ENCODE peak calls at places on chromosomes 4 and X, in four cellular contexts. One of them, this sample, is unnamed.

GRCh38 chr4:41438564-41438963 is 99.4 kb upstream of the LIMCH1 start:
- DNase-seq in fibroblast of lung: no peak
- DNase-seq in AG04450: no peak
- DNase-seq in foreskin fibroblast: peak; percentile 61
- DNase-seq in this sample: no peak

GRCh38 chr4:174494731-174495130 is 27.6 kb downstream of the HPGD start:
- DNase-seq in fibroblast of lung: no peak
- DNase-seq in AG04450: no peak
- DNase-seq in foreskin fibroblast: no peak
- DNase-seq in this sample: no peak

GRCh38 chrX:97070346-97070745 is 186.6 kb downstream of the RPA4 start:
- DNase-seq in fibroblast of lung: peak; percentile 36
- DNase-seq in AG04450: no peak
- DNase-seq in foreskin fibroblast: peak; percentile 1
- DNase-seq in this sample: no peak

GRCh38 chr4:15043226-15043625 is 40.9 kb downstream of the CPEB2 start:
- DNase-seq in fibroblast of lung: no peak
- DNase-seq in AG04450: no peak
- DNase-seq in foreskin fibroblast: no peak
- DNase-seq in this sample: no peak

GRCh38 chrX:107449490-107450175 is at the start of gene FRMPD3:
- DNase-seq in fibroblast of lung: no peak
- DNase-seq in AG04450: no peak
- DNase-seq in foreskin fibroblast: peak; percentile 30
- DNase-seq in this sample: no peak

GRCh38 chr4:53141308-53141707 is 224.6 kb downstream of the SCFD2 start:
- DNase-seq in fibroblast of lung: no peak
- DNase-seq in AG04450: no peak
- DNase-seq in foreskin fibroblast: peak; percentile 45
- DNase-seq in this sample: no peak

GRCh38 chr4:88335092-88335665 is 43.5 kb upstream of the HERC6 start:
- DNase-seq in fibroblast of lung: peak; percentile 11
- DNase-seq in AG04450: no peak
- DNase-seq in foreskin fibroblast: peak; percentile 91
- DNase-seq in this sample: peak; percentile 82

GRCh38 chrX:20116087-20116574 is 576 bp downstream of the MAP7D2 start:
- DNase-seq in fibroblast of lung: no peak
- DNase-seq in AG04450: no peak
- DNase-seq in foreskin fibroblast: no peak
- DNase-seq in this sample: no peak

GRCh38 chr4:139450586-139450985 is 3.3 kb upstream of the RAB33B start:
- DNase-seq in fibroblast of lung: no peak
- DNase-seq in AG04450: no peak
- DNase-seq in foreskin fibroblast: peak; percentile 52
- DNase-seq in this sample: no peak

GRCh38 chrX:129655547-129656248 is 942 bp upstream of the APLN start:
- DNase-seq in fibroblast of lung: no peak
- DNase-seq in AG04450: no peak
- DNase-seq in foreskin fibroblast: peak; percentile 25
- DNase-seq in this sample: no peak

GRCh38 chrX:129653181-129653984 is 1.4 kb downstream of the APLN start:
- DNase-seq in fibroblast of lung: no peak
- DNase-seq in AG04450: no peak
- DNase-seq in foreskin fibroblast: no peak
- DNase-seq in this sample: no peak

GRCh38 chrX:129654652-129655546 is at the start of gene APLN:
- DNase-seq in fibroblast of lung: peak; percentile 46
- DNase-seq in AG04450: no peak
- DNase-seq in foreskin fibroblast: peak; percentile 58
- DNase-seq in this sample: peak; percentile 14

GRCh38 chrX:129652565-129653169 is 2.1 kb downstream of the APLN start:
- DNase-seq in fibroblast of lung: no peak
- DNase-seq in AG04450: no peak
- DNase-seq in foreskin fibroblast: no peak
- DNase-seq in this sample: no peak

GRCh38 chrX:129653985-129654651 is 638 bp downstream of the APLN start:
- DNase-seq in fibroblast of lung: peak; percentile 29
- DNase-seq in AG04450: no peak
- DNase-seq in foreskin fibroblast: no peak
- DNase-seq in this sample: no peak
- H3K4me3 ChIP-seq in fibroblast of lung: peak overlapping the region; percentile 32
- H3K4me3 ChIP-seq in AG04450: peak overlapping the region; percentile 50
- H3K4me3 ChIP-seq in foreskin fibroblast: peak overlapping the region; percentile 45
- H3K4me3 ChIP-seq in this sample: peak overlapping the region; percentile 47

GRCh38 chr4:24044610-24045589 is 155.1 kb upstream of the PPARGC1A start:
- DNase-seq in fibroblast of lung: peak; percentile 13
- DNase-seq in AG04450: no peak
- DNase-seq in foreskin fibroblast: no peak
- DNase-seq in this sample: no peak
- TF ChIP-seq CTCF in fibroblast of lung: no peak
- TF ChIP-seq CTCF in AG04450: no peak
- TF ChIP-seq CTCF in foreskin fibroblast: no peak
- TF ChIP-seq CTCF in this sample: no peak

GRCh38 chr4:6269400-6269650 is 325 bp upstream of the WFS1 start:
- DNase-seq in fibroblast of lung: no peak
- DNase-seq in AG04450: no peak
- DNase-seq in foreskin fibroblast: no peak
- DNase-seq in this sample: no peak
- H3K4me3 ChIP-seq in fibroblast of lung: peak overlapping the region; percentile 26
- H3K4me3 ChIP-seq in AG04450: peak overlapping the region; percentile 52
- H3K4me3 ChIP-seq in foreskin fibroblast: peak overlapping the region; percentile 52
- H3K4me3 ChIP-seq in this sample: peak overlapping the region; percentile 31

DNA sequence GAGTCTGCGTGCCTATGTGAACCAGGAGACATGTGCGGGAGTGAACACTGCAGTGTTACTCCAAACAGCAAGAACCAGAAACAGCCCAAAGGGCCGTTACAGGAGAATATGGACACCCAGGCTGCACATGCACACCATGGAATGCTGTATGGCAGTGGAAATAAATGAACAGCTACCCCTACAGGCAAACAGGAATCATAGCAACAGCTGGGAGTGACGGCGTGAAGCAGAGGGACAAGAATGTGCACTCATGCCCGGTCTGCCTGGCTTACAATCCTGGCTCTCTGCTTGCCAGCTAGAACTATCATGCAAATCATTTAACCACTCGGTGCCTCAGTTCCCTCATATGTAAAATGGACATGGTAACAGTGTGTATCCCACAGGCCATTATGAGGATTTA is 16.6 kb downstream of the GPKOW start:
- DNase-seq in fibroblast of lung: peak; percentile 42
- DNase-seq in AG04450: peak; percentile 16
- DNase-seq in foreskin fibroblast: peak; percentile 67
- DNase-seq in this sample: peak; percentile 34
- TF ChIP-seq CTCF in fibroblast of lung: peak; percentile 30
- TF ChIP-seq CTCF in AG04450: peak; percentile 57
- TF ChIP-seq CTCF in foreskin fibroblast: peak; percentile 43
- TF ChIP-seq CTCF in this sample: peak; percentile 48

GRCh38 chr4:104589264-104589868 is 94.7 kb upstream of the CXXC4 start:
- DNase-seq in fibroblast of lung: no peak
- DNase-seq in AG04450: no peak
- DNase-seq in foreskin fibroblast: no peak
- DNase-seq in this sample: peak; percentile 9

GRCh38 chr4:104591505-104591904 is 96.8 kb upstream of the CXXC4 start:
- DNase-seq in fibroblast of lung: no peak
- DNase-seq in AG04450: no peak
- DNase-seq in foreskin fibroblast: no peak
- DNase-seq in this sample: peak; percentile 32

GRCh38 chr4:104596189-104596588 is 101.5 kb upstream of the CXXC4 start:
- DNase-seq in fibroblast of lung: no peak
- DNase-seq in AG04450: no peak
- DNase-seq in foreskin fibroblast: no peak
- DNase-seq in this sample: no peak

DNA sequence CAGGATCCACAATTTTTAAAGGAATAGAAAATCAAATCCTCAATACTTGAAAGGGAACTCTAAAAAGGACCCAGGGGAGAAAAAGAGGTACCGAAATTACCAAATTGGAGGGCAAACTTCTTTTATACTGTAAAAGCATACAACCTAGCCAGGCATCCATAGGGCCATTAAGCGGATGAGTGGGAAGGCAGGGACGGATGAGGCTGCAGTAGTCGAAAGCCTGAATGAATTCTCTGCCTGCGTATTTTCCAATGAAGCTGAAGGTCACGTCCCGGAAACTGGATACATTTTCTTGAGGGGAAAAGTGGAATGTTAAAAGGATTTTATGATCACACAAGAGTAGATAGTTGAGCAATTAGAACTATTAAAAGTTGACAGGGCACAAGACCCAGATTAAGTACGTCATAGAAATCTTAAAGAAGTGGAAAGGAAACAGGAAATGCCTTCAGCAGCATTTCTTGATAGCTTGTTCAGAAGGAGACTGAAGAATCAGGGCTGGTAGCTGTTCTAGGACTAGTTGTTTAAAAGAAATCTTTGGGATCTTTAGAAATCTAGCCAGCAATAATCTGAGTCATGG is 98.3 kb upstream of the CXXC4 start:
- DNase-seq in fibroblast of lung: peak; percentile 57
- DNase-seq in AG04450: no peak
- DNase-seq in foreskin fibroblast: no peak
- DNase-seq in this sample: peak; percentile 79
- H3K4me3 ChIP-seq in fibroblast of lung: no peak overlapping the region
- H3K4me3 ChIP-seq in AG04450: no peak overlapping the region
- H3K4me3 ChIP-seq in foreskin fibroblast: no peak overlapping the region
- H3K4me3 ChIP-seq in this sample: peak overlapping the region; percentile 9

DNA sequence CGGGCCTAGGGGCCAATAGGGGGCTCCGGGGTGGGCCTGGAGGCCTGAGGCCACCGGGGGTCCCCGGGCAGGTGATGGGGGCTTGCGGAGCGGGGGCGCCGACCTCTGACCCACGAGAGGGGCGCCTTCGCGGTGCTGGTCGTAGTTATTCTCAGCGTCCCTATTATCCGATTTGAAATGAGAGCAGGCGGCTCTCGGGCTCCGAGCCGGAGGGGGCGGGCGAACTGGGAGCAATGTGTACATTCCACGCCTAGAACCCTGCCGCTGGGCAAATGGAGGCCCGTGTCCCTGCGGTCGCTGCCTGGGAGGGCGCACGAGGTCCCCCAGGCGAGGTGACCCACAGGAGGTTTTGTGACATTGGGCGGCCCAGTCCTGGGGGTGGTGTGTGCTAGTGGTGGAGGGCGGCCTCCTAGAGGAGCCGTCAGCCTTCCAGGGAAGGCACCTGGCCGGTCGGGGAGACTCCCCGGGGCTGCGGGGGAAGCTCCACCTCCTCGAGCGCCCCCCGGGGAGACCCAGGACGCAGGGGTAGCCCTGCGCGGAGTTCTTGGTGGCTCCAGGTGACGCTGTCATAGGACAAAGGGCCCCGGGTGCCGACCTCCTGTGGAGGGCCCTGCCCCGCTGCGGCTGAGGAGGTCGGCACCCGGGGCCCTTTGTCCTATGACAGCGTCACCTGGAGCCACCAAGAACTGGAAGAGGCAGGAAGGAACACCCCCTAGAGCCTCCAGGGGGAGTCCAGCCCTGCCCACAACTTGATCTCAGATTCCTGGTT is 102.6 kb upstream of the PRKX start:
- DNase-seq in fibroblast of lung: peak; percentile 40
- DNase-seq in AG04450: no peak
- DNase-seq in foreskin fibroblast: peak; percentile 62
- DNase-seq in this sample: peak; percentile 13
- TF ChIP-seq CTCF in fibroblast of lung: no peak
- TF ChIP-seq CTCF in AG04450: no peak
- TF ChIP-seq CTCF in foreskin fibroblast: no peak
- TF ChIP-seq CTCF in this sample: no peak

GRCh38 chrX:370963-371745 is 15.6 kb downstream of the PPP2R3B start:
- DNase-seq in fibroblast of lung: no peak
- DNase-seq in AG04450: no peak
- DNase-seq in foreskin fibroblast: no peak
- DNase-seq in this sample: no peak

GRCh38 chrX:371907-372306 is 14.8 kb downstream of the PPP2R3B start:
- DNase-seq in fibroblast of lung: no peak
- DNase-seq in AG04450: no peak
- DNase-seq in foreskin fibroblast: no peak
- DNase-seq in this sample: no peak

GRCh38 chrX:374566-374965 is 12.1 kb downstream of the PPP2R3B start:
- DNase-seq in fibroblast of lung: no peak
- DNase-seq in AG04450: no peak
- DNase-seq in foreskin fibroblast: peak; percentile 41
- DNase-seq in this sample: no peak

GRCh38 chrX:373641-374471 is 12.9 kb downstream of the PPP2R3B start:
- DNase-seq in fibroblast of lung: peak; percentile 56
- DNase-seq in AG04450: no peak
- DNase-seq in foreskin fibroblast: peak; percentile 72
- DNase-seq in this sample: no peak

DNA sequence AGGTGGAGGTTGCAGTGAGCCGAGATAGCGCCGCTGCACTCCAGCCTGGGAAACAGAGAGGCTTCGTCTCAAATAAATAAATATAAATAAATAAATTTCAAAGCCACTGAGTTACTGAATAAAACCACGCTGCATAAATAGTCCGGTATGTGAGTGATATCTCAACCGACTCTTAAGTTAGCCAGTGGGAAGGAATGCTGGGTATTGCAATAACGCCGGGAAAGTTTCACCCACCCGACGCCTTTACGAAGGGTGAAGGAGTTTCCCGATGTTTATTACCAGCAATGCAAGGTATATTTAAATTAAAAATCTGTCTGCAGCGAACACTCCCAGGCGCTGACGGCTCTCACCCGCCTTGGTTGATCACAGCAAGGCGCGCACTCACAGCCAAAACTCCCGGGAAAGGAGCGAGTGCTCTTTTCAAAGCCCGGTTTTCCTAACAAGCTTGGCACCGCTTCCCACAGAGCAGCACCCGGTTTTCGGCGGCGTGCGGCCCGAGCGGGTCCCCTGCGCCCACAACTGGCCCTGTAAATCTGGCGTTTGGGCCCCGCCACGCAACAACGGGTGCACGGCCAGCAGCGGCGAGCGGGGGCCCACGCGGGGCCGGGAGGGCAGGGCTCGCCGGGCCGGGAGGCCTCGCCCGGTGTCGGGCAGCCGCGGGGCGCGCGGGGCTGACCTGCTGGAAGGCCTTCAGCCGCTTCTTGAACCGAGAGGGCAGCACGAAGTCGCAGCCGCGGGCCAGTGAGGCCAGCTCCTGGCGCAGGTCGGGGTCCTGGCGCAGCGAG is 13.7 kb downstream of the PPP2R3B start:
- DNase-seq in fibroblast of lung: peak; percentile 51
- DNase-seq in AG04450: peak; percentile 15
- DNase-seq in foreskin fibroblast: peak; percentile 48
- DNase-seq in this sample: no peak
- H3K4me3 ChIP-seq in fibroblast of lung: no peak overlapping the region
- H3K4me3 ChIP-seq in AG04450: peak overlapping the region; percentile 50
- H3K4me3 ChIP-seq in foreskin fibroblast: peak overlapping the region; percentile 43
- H3K4me3 ChIP-seq in this sample: peak overlapping the region; percentile 30

DNA sequence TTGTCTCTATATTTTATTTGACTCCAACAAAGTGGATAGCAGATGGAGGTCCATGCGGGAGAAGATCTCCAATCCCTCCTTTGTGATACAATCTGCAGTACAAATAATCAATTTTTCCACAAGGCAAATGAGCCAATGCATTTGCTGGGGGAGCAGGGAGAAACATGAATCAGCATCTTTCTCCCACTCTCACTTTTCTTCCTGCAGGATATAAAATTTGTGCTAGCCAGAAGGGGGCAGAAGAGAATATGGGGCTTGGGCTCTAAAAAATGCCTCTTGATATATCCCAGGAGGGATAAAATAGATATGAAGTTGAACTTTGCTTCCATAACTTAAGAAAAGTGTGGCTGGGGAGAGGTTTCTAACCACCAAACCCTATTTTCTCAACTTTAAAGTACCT is 38.3 kb upstream of the CWH43 start:
- DNase-seq in fibroblast of lung: no peak
- DNase-seq in AG04450: no peak
- DNase-seq in foreskin fibroblast: no peak
- DNase-seq in this sample: no peak
- TF ChIP-seq CTCF in fibroblast of lung: no peak
- TF ChIP-seq CTCF in AG04450: no peak
- TF ChIP-seq CTCF in foreskin fibroblast: no peak
- TF ChIP-seq CTCF in this sample: no peak

GRCh38 chr4:71816676-71817303 is 32.9 kb upstream of the GC start:
- DNase-seq in fibroblast of lung: no peak
- DNase-seq in AG04450: no peak
- DNase-seq in foreskin fibroblast: no peak
- DNase-seq in this sample: no peak
- H3K4me3 ChIP-seq in fibroblast of lung: no peak overlapping the region
- H3K4me3 ChIP-seq in AG04450: no peak overlapping the region
- H3K4me3 ChIP-seq in foreskin fibroblast: no peak overlapping the region
- H3K4me3 ChIP-seq in this sample: no peak overlapping the region